ENCODE peak calls at places on chromosomes 16 and 17, in four cellular contexts. One of them, this sample, is unnamed.
A peak's percentile ranks its signal among the peaks of the same experiment; 100 is the strongest.

GRCh38 chr16:76287466-76287865 is 10.3 kb downstream of the CNTNAP4 start:
- DNase-seq in skeletal muscle cell: no peak
- DNase-seq in C1 segment of cervical spinal cord: no peak
- DNase-seq in astrocyte of the hippocampus: no peak
- DNase-seq in this sample: no peak

GRCh38 chr16:89922884-89923639 is at the start of gene TUBB3:
- DNase-seq in C1 segment of cervical spinal cord: peak; percentile 61
- DNase-seq in astrocyte of the hippocampus: peak; percentile 97
- DNase-seq in skeletal muscle cell: peak; percentile 48
- DNase-seq in this sample: peak; percentile 90

GRCh38 chr17:8324913-8325312 is 14.7 kb upstream of the ODF4 start:
- DNase-seq in skeletal muscle cell: no peak
- DNase-seq in C1 segment of cervical spinal cord: no peak
- DNase-seq in astrocyte of the hippocampus: no peak
- DNase-seq in this sample: no peak

GRCh38 chr17:2264023-2264860 is 39.3 kb downstream of the SMG6 start:
- DNase-seq in C1 segment of cervical spinal cord: no peak
- DNase-seq in skeletal muscle cell: peak; percentile 78
- DNase-seq in astrocyte of the hippocampus: peak; percentile 48
- DNase-seq in this sample: no peak

GRCh38 chr17:4704991-4705390 is 1.1 kb upstream of the PELP1 start:
- DNase-seq in astrocyte of the hippocampus: no peak
- DNase-seq in C1 segment of cervical spinal cord: no peak
- DNase-seq in skeletal muscle cell: no peak
- DNase-seq in this sample: no peak

GRCh38 chr17:51238253-51238887 is 21.5 kb downstream of the MBTD1 start:
- DNase-seq in astrocyte of the hippocampus: no peak
- DNase-seq in C1 segment of cervical spinal cord: no peak
- DNase-seq in skeletal muscle cell: no peak
- DNase-seq in this sample: no peak

GRCh38 chr17:30928584-30928983 is 6.8 kb downstream of the ADAP2 start:
- DNase-seq in astrocyte of the hippocampus: no peak
- DNase-seq in C1 segment of cervical spinal cord: no peak
- DNase-seq in skeletal muscle cell: no peak
- DNase-seq in this sample: no peak

GRCh38 chr17:31559647-31560501 is 168.4 kb downstream of the RAB11FIP4 start:
- DNase-seq in skeletal muscle cell: no peak
- DNase-seq in C1 segment of cervical spinal cord: peak; percentile 16
- DNase-seq in astrocyte of the hippocampus: peak; percentile 60
- DNase-seq in this sample: peak; percentile 32

GRCh38 chr17:78780335-78780734 is 1.7 kb downstream of the CYTH1 start:
- DNase-seq in skeletal muscle cell: no peak
- DNase-seq in astrocyte of the hippocampus: no peak
- DNase-seq in C1 segment of cervical spinal cord: no peak
- DNase-seq in this sample: no peak

GRCh38 chr16:24986512-24987303 is 28.5 kb downstream of the ARHGAP17 start:
- DNase-seq in astrocyte of the hippocampus: peak; percentile 89
- DNase-seq in skeletal muscle cell: peak; percentile 65
- DNase-seq in C1 segment of cervical spinal cord: peak; percentile 35
- DNase-seq in this sample: no peak

GRCh38 chr17:17667947-17668346 is 13.3 kb upstream of the RAI1 start:
- DNase-seq in skeletal muscle cell: no peak
- DNase-seq in C1 segment of cervical spinal cord: no peak
- DNase-seq in astrocyte of the hippocampus: no peak
- DNase-seq in this sample: no peak

GRCh38 chr17:79137015-79137770 is 62.6 kb downstream of the ENGASE start:
- DNase-seq in astrocyte of the hippocampus: no peak
- DNase-seq in C1 segment of cervical spinal cord: no peak
- DNase-seq in skeletal muscle cell: no peak
- DNase-seq in this sample: no peak

GRCh38 chr16:4624827-4625616 is 396 bp downstream of the MGRN1 start:
- DNase-seq in C1 segment of cervical spinal cord: peak; percentile 53
- DNase-seq in skeletal muscle cell: peak; percentile 36
- DNase-seq in astrocyte of the hippocampus: peak; percentile 80
- DNase-seq in this sample: peak; percentile 71

GRCh38 chr16:57998992-57999365 is 1.5 kb downstream of the ZNF319 start:
- DNase-seq in skeletal muscle cell: no peak
- DNase-seq in C1 segment of cervical spinal cord: no peak
- DNase-seq in astrocyte of the hippocampus: no peak
- DNase-seq in this sample: no peak

GRCh38 chr17:50689251-50689650 is 18.5 kb downstream of the ANKRD40 start:
- DNase-seq in skeletal muscle cell: no peak
- DNase-seq in C1 segment of cervical spinal cord: no peak
- DNase-seq in astrocyte of the hippocampus: peak; percentile 59
- DNase-seq in this sample: no peak

GRCh38 chr17:44402564-44403172 is 13.2 kb upstream of the ITGA2B start:
- DNase-seq in skeletal muscle cell: no peak
- DNase-seq in C1 segment of cervical spinal cord: no peak
- DNase-seq in astrocyte of the hippocampus: no peak
- DNase-seq in this sample: no peak

GRCh38 chr16:57113042-57113453 is 20.7 kb downstream of the CPNE2 start:
- DNase-seq in astrocyte of the hippocampus: peak; percentile 74
- DNase-seq in C1 segment of cervical spinal cord: peak; percentile 32
- DNase-seq in skeletal muscle cell: no peak
- DNase-seq in this sample: no peak

GRCh38 chr17:16911141-16911937 is 60.6 kb downstream of the TNFRSF13B start:
- DNase-seq in skeletal muscle cell: no peak
- DNase-seq in astrocyte of the hippocampus: peak; percentile 19
- DNase-seq in C1 segment of cervical spinal cord: peak; percentile 33
- DNase-seq in this sample: no peak

This sample was measured in nephron progenitor cell.